ENCODE peak calls at places on chromosomes 6 and 20, in eight cellular contexts. A is IMR-90, C is ovary, N is K562, O is uterus, I is breast epithelium, U is heart left ventricle, P is adrenal gland. F is an unnamed sample.

GRCh38 chr20:1720845-1721475 is 63.4 kb upstream of the SIRPG start:
- DNase-seq in P (no peak), C (no peak), A (no peak), O (no peak), I (no peak), U (no peak), N (no peak), F (no peak)

GRCh38 chr6:100493206-100493888 is 28.6 kb upstream of the SIM1 start:
- DNase-seq in C (no peak), P (no peak), N (no peak), O (no peak), U (no peak), I (no peak), A (no peak), F (no peak)

GRCh38 chr6:34581561-34581920 is 25.4 kb upstream of the SPDEF start:
- DNase-seq in A (no peak), I (no peak), P (no peak), C (no peak), O (no peak), N (no peak), U (no peak), F (no peak)

GRCh38 chr6:139882234-139882633 is 507.8 kb upstream of the CITED2 start:
- DNase-seq in U (no peak), I (no peak), C (no peak), O (no peak), N (no peak), P (no peak), A (peak; percentile 78), F (no peak)

GRCh38 chr20:41125530-41126457 is 11.5 kb upstream of the PLCG1 start:
- DNase-seq in C (no peak), P (no peak), I (no peak), A (no peak), U (no peak), N (no peak), O (no peak), F (no peak)

GRCh38 chr6:10441004-10441654 is 26.3 kb upstream of the TFAP2A start:
- DNase-seq in A (peak; percentile 87), P (no peak), N (no peak), U (no peak), O (no peak), I (no peak), C (no peak), F (peak; percentile 74)

GRCh38 chr20:3759316-3759715 is 8.2 kb downstream of the ADISSP start:
- DNase-seq in P (no peak), I (no peak), U (no peak), C (no peak), A (no peak), O (no peak), N (no peak), F (no peak)

GRCh38 chr20:53598140-53599038 is 4.8 kb upstream of the ZNF217 start:
- DNase-seq in C (no peak), P (peak; percentile 13), A (no peak), I (no peak), U (no peak), O (no peak), N (no peak), F (no peak)

DNA sequence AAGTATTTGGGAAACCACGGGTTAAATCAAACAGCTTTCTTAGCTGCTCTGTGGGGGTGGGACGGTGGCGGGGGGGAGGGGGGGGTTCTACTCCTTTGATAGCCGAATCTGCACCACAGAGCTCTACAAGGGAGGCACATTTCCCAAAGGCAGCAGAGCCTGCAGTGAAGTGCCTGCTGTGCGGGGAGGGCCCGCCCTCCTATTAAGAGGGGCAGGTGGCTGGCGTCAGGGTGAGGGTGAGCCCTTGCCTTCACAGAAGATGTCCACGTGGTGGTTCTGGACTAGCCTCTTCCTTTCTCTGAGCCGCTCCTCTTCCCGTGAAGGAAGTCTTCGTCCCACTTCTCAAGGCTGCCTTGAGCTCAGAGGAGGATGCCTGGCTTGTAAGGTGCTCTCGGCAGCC is 174.9 kb upstream of the THBS2 start:
- DNase-seq in P (no peak), A (no peak), O (peak; percentile 55), C (peak; percentile 82), U (no peak), N (no peak), I (no peak), F (no peak)
- TF ChIP-seq POLR2A in P (no peak), A (no peak), O (no peak), C (peak; percentile 22), U (no peak), N (no peak), I (no peak), F (no peak)

DNA sequence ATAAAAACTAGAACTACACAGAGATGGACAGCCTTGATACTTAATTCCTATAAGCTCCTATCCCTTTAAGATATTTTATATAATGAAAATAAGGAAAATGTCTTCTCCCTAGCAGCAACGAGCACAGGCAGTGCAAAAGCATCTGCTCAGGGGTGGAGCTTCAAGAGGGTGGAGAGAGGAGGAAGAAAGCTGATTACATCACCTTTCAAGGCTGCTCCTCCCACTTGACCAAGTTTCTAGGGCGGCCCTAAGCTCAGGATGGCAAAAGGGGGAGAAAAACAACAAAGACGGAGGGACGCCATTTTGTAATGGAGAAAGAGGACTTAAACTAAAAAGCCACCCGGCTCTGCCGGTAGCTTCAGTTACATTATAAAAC is 2.2 kb downstream of the PPP1R10 start:
- DNase-seq in A (peak; percentile 98), O (peak; percentile 95), P (peak; percentile 90), C (peak; percentile 77), I (peak; percentile 95), U (peak; percentile 90), N (peak; percentile 84), F (peak; percentile 40)
- TF ChIP-seq POLR2A in A (no peak), O (peak; percentile 88), P (peak; percentile 39), C (peak; percentile 71), I (peak; percentile 37), U (peak; percentile 98), N (no peak), F (no peak)

GRCh38 chr20:63895202-63895885 is 418 bp downstream of the DNAJC5 start:
- DNase-seq in C (peak; percentile 41), P (peak; percentile 30), O (no peak), N (no peak), A (no peak), I (no peak), U (no peak), F (no peak)

GRCh38 chr20:63894358-63895201 is at the start of gene DNAJC5:
- DNase-seq in C (peak; percentile 96), N (peak; percentile 100), U (peak; percentile 97), A (peak; percentile 87), P (peak; percentile 98), O (peak; percentile 92), I (peak; percentile 90), F (peak; percentile 100)

GRCh38 chr20:63895886-63896135 is 885 bp downstream of the DNAJC5 start:
- DNase-seq in C (no peak), I (no peak), A (peak; percentile 20), O (no peak), U (no peak), N (no peak), P (no peak), F (no peak)

GRCh38 chr20:63897978-63898561 is 3.1 kb downstream of the DNAJC5 start:
- DNase-seq in N (no peak), A (no peak), U (no peak), I (no peak), C (no peak), P (no peak), O (no peak), F (no peak)

DNA sequence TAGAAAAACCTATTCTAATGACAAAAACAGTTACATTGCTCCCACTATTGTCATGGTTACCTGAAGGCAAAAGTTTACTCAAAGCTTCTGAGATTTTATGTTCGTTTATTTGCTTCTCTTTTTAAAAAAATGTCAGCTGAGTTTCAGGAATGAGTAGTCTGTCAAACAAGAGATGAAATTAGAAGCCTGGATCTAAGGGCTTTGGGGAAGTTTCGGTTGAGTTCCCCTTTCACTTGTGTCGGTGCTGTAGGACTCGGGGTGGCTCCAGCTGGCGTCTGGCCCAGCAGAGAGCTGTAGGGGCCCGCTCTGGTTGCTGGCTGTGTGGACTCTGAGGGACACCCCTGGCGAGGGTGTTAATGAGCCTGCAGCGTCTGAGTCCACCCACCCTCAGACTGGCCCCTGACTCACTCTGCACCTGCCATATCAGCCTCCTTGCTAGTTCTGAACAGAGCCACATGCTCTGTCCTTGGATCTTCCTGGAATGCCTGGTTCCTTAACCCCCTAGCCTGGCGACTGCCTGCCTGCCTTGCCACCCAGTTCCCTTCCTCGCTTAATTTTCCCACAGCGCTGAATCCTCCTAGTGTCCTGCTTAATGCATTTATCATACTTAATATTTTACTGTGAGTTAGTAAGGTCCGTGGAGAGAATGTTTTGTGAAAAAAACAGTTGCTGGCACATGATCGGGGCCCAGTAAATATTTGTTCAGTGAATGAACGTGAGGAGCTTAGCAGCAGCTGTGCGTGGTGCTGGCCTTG is 1.4 kb downstream of the DNAJC5 start:
- DNase-seq in A (peak; percentile 46), I (no peak), N (no peak), O (no peak), U (peak; percentile 75), P (peak; percentile 57), C (peak; percentile 48), F (no peak)
- TF ChIP-seq POLR2A in A (no peak), I (no peak), N (no peak), O (no peak), U (no peak), P (no peak), C (no peak), F (no peak)

GRCh38 chr6:70396796-70397729 is 16.2 kb upstream of the FAM135A start:
- DNase-seq in P (no peak), A (no peak), O (no peak), C (no peak), N (no peak), I (no peak), U (no peak), F (no peak)

GRCh38 chr6:70395301-70395672 is 18.0 kb upstream of the FAM135A start:
- DNase-seq in P (no peak), U (no peak), I (no peak), N (no peak), O (no peak), A (no peak), C (no peak), F (no peak)

GRCh38 chr6:70394518-70395300 is 18.6 kb upstream of the FAM135A start:
- DNase-seq in N (peak; percentile 70), I (no peak), P (peak; percentile 43), U (no peak), O (no peak), A (no peak), C (no peak), F (no peak)

GRCh38 chr6:70396163-70396562 is 17.1 kb upstream of the FAM135A start:
- DNase-seq in A (no peak), C (no peak), P (no peak), O (no peak), U (no peak), I (no peak), N (no peak), F (no peak)

DNA sequence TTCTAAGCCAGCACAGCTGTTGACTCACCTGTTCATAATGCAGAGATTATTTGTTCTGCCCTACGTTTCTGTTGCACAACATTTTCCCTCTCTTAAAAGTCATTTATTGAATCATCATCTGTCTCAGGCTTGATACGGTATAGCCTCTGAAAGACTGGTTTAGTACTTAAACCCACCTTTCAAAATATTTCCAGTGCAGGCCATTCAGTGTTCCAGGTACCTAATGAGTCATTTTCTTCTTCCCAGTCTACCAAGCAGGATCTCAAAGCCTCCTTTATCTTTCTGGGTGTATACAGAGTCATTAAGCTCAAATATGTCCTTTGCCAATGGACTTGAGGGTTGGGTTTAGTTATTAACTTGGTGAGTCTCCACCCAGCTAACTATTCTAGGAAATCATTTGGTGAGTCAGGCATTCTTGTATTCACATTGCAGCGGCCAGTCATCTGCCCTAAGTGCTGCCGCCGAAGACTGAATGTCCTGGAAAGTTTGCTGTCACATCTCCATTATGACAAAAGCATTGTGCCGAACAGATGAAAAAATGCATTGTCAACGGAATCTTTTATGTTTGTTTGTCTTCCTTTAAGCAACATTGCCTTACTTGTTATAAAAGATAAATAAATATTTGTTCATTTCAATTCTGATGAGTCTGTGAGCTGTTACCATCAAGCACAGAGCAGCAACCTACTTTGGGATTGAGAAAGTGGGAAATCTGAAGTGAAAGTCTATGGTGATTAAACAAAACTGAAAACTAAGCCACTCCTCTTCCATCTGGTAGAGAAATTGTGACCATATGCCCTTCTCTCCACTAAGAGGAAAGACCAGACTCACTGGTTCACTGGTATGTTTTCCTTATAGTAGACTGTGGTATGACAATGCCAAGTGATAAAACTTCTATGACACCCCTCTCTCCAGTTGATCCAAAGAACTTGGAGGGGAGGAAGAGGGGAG is 14.3 kb upstream of the FAM135A start:
- DNase-seq in A (peak; percentile 23), O (no peak), C (no peak), I (no peak), N (peak; percentile 23), P (no peak), U (no peak), F (peak; percentile 23)
- TF ChIP-seq POLR2A in A (no peak), O (no peak), C (no peak), I (no peak), N (no peak), P (no peak), U (no peak), F (no peak)

F was measured in H54.